ENCODE peak calls at places on chromosomes 7 and 10, in seven cellular contexts. J is AG08395, A is colonic mucosa, B is hypothalamus, P is NCI-H1436, K is mesenteric fat pad, W is non-pigmented ciliary epithelial cell. U is an unnamed sample.

GRCh38 chr10:13685885-13686284 is 99.1 kb downstream of the PRPF18 start:
- DNase-seq in B (no peak), J (no peak), K (no peak), W (no peak), P (no peak), A (no peak), U (no peak)

GRCh38 chr7:85095357-85095756 is 91.5 kb downstream of the SEMA3D start:
- DNase-seq in B (no peak), J (no peak), A (no peak), W (no peak), P (no peak), K (no peak), U (no peak)

GRCh38 chr7:16774294-16774693 is 20.7 kb downstream of the TSPAN13 start:
- DNase-seq in J (no peak), K (no peak), P (no peak), W (no peak), A (no peak), B (no peak), U (no peak)

GRCh38 chr7:134327896-134328295 is 11.2 kb upstream of the SLC35B4 start:
- DNase-seq in B (no peak), P (peak), A (peak), J (peak), K (no peak), W (peak), U (peak)

GRCh38 chr7:39130304-39130703 is 152.6 kb downstream of the POU6F2 start:
- DNase-seq in K (no peak), W (no peak), B (no peak), A (no peak), J (no peak), P (no peak), U (no peak)

GRCh38 chr10:6973904-6974303 is 393.8 kb upstream of the PRKCQ start:
- DNase-seq in K (no peak), J (no peak), P (no peak), A (no peak), W (no peak), B (no peak), U (peak)

GRCh38 chr10:79067241-79068202 is 1.2 kb upstream of the ZMIZ1 start:
- DNase-seq in A (peak), K (peak), P (peak), B (peak), J (peak), W (no peak), U (peak)

GRCh38 chr10:88130912-88131311 is 267.5 kb downstream of the PTEN start:
- DNase-seq in K (no peak), J (no peak), A (no peak), P (no peak), B (no peak), W (no peak), U (no peak)

GRCh38 chr10:17238445-17239275 is 10.6 kb downstream of the VIM start:
- DNase-seq in K (no peak), A (no peak), P (no peak), W (no peak), B (no peak), J (peak), U (no peak)

GRCh38 chr10:57790703-57791102 is 477.0 kb downstream of the IPMK start:
- DNase-seq in K (no peak), A (no peak), B (no peak), J (no peak), P (no peak), W (no peak), U (no peak)

GRCh38 chr10:6022693-6023092 is 39.5 kb downstream of the IL2RA start:
- DNase-seq in B (no peak), W (no peak), P (no peak), A (no peak), K (no peak), J (no peak), U (no peak)

GRCh38 chr7:112866424-112866823 is 76.2 kb upstream of the TMEM168 start:
- DNase-seq in J (no peak), B (no peak), K (no peak), W (no peak), P (no peak), A (no peak), U (peak)

GRCh38 chr10:14560794-14561765 is 213.6 kb downstream of the FAM107B start:
- DNase-seq in A (peak), J (no peak), B (no peak), K (no peak), W (no peak), P (no peak), U (peak)

GRCh38 chr10:5508786-5509185 is 9.4 kb upstream of the CALML5 start:
- DNase-seq in W (no peak), A (no peak), B (no peak), P (no peak), K (no peak), J (no peak), U (no peak)

U was measured in mucosa of descending colon.